ENCODE peak calls at places on chromosomes 2 and 18, in five cellular contexts. L, N, S, E and G are unnamed samples. For H3K36me3, the result is how much of the 10 kb centered on the place peaks cover.

GRCh38 chr2:201064797-201065329 is 6.6 kb downstream of the HYCC2 start:
- DNase-seq in L (no peak), N (no peak), S (no peak), E (no peak), G (no peak)

GRCh38 chr2:56314809-56315208 is 131.0 kb downstream of the CCDC85A start:
- DNase-seq in N (no peak), E (no peak), L (no peak), S (no peak), G (no peak)

GRCh38 chr2:240198226-240198625 is 57.8 kb upstream of the OTOS start:
- DNase-seq in L (peak), S (no peak), N (no peak), E (no peak), G (no peak)

GRCh38 chr2:23492337-23492675 is 107.3 kb downstream of the KLHL29 start:
- DNase-seq in N (no peak), E (no peak), L (no peak), S (no peak), G (no peak)

GRCh38 chr2:118833716-118834439 is 13.6 kb downstream of the EN1 start:
- DNase-seq in S (no peak), E (no peak), L (no peak), N (no peak), G (no peak)

GRCh38 chr18:49362431-49362830 is 98.0 kb downstream of the DYM start:
- DNase-seq in E (peak), N (no peak), L (no peak), S (no peak), G (no peak)

GRCh38 chr2:195595825-195596224 is 61.2 kb upstream of the SLC39A10 start:
- DNase-seq in E (no peak), L (no peak), N (no peak), S (no peak), G (no peak)

GRCh38 chr18:49249523-49249922 is 210.9 kb downstream of the DYM start:
- DNase-seq in S (no peak), L (no peak), E (peak), N (no peak), G (no peak)

GRCh38 chr2:109172556-109173105 is 43.6 kb downstream of the SH3RF3 start:
- DNase-seq in S (no peak), N (no peak), E (peak), L (no peak), G (no peak)

GRCh38 chr18:555705-556402 is 24.3 kb upstream of the CETN1 start:
- DNase-seq in N (no peak), S (no peak), E (peak), L (no peak), G (no peak)

GRCh38 chr2:216777637-216778273 is 82.1 kb downstream of the TNP1 start:
- DNase-seq in S (no peak), E (peak), N (peak), L (no peak), G (peak)

GRCh38 chr2:139469985-139470384 is 689.8 kb upstream of the NXPH2 start:
- DNase-seq in N (no peak), S (no peak), L (no peak), E (no peak), G (no peak)

GRCh38 chr2:204108301-204108700 is 171.7 kb downstream of the ICOS start:
- DNase-seq in N (peak), E (peak), L (no peak), S (no peak), G (peak)

GRCh38 chr2:12501469-12502147 is 215.1 kb upstream of the TRIB2 start:
- DNase-seq in N (no peak), S (no peak), L (peak), E (peak), G (no peak)

GRCh38 chr18:79634186-79634585 is 45.4 kb upstream of the CTDP1 start:
- DNase-seq in N (no peak), L (no peak), E (no peak), S (no peak), G (no peak)

GRCh38 chr2:55918856-55919255 is 4.7 kb downstream of the EFEMP1 start:
- DNase-seq in N (no peak), L (no peak), S (no peak), E (no peak), G (no peak)

GRCh38 chr2:40403233-40403841 is 48.6 kb downstream of the SLC8A1 start:
- DNase-seq in N (no peak), S (no peak), E (peak), L (no peak), G (no peak)

GRCh38 chr18:3305354-3305762 is 43.4 kb downstream of the MYL12B start:
- DNase-seq in S (no peak), E (peak), L (peak), N (no peak), G (no peak)

GRCh38 chr2:207505728-207506127 is 24.0 kb upstream of the CREB1 start:
- DNase-seq in L (no peak), S (no peak), E (peak), N (no peak), G (no peak)

GRCh38 chr18:5463390-5463789 is 80.4 kb downstream of the EPB41L3 start:
- DNase-seq in L (peak), N (no peak), E (peak), S (peak), G (no peak)

GRCh38 chr2:234451852-234452625 is 44.8 kb downstream of the ARL4C start:
- DNase-seq in S (no peak), N (no peak), L (no peak), E (peak), G (no peak)

GRCh38 chr2:27032495-27033252 is at the start of gene TMEM214:
- DNase-seq in E (peak), L (peak), N (peak), S (peak), G (peak)

GRCh38 chr2:57696016-57696415 is 350.6 kb upstream of the VRK2 start:
- DNase-seq in L (no peak), S (no peak), E (peak), N (no peak), G (peak)

GRCh38 chr2:59034791-59035190 is 793.7 kb upstream of the FANCL start:
- DNase-seq in L (no peak), N (no peak), S (no peak), E (peak), G (no peak)

GRCh38 chr18:54736981-54737380 is 91.3 kb upstream of the RAB27B start:
- DNase-seq in L (no peak), S (no peak), E (no peak), N (no peak), G (no peak)

GRCh38 chr2:147231607-147232006 is 613.2 kb upstream of the ACVR2A start:
- DNase-seq in S (no peak), N (no peak), E (no peak), L (no peak), G (no peak)

GRCh38 chr2:174771631-174772491 is 7.6 kb upstream of the CHRNA1 start:
- DNase-seq in N (peak), L (peak), S (peak), E (peak), G (peak)

GRCh38 chr2:80971-81736 is 34.8 kb upstream of the FAM110C start:
- DNase-seq in L (no peak), E (no peak), N (no peak), S (no peak), G (no peak)

GRCh38 chr2:7685342-7686015 is 768.3 kb downstream of the RNF144A start:
- DNase-seq in S (no peak), N (no peak), E (peak), L (no peak), G (no peak)

GRCh38 chr18:26549486-26550435 is 1.4 kb upstream of the KCTD1 start:
- DNase-seq in N (peak), L (peak), E (peak), S (peak), G (peak)

GRCh38 chr2:51243892-51244570 is 212.1 kb upstream of the NRXN1 start:
- DNase-seq in L (no peak), S (no peak), N (no peak), E (no peak), G (no peak)

GRCh38 chr2:105125428-105125827 is 87.6 kb downstream of the MRPS9 start:
- DNase-seq in L (no peak), S (no peak), E (no peak), N (no peak), G (peak)

GRCh38 chr2:234771176-234771575 is 180.6 kb upstream of the SH3BP4 start:
- DNase-seq in E (no peak), N (no peak), L (no peak), S (no peak), G (no peak)

GRCh38 chr18:58195278-58195721 is 151.3 kb downstream of the NEDD4L start:
- DNase-seq in E (no peak), N (no peak), L (peak), S (peak), G (no peak)

GRCh38 chr2:101175991-101176390 is 24.8 kb upstream of the TBC1D8 start:
- DNase-seq in L (no peak), N (no peak), E (peak), S (no peak), G (no peak)

DNA sequence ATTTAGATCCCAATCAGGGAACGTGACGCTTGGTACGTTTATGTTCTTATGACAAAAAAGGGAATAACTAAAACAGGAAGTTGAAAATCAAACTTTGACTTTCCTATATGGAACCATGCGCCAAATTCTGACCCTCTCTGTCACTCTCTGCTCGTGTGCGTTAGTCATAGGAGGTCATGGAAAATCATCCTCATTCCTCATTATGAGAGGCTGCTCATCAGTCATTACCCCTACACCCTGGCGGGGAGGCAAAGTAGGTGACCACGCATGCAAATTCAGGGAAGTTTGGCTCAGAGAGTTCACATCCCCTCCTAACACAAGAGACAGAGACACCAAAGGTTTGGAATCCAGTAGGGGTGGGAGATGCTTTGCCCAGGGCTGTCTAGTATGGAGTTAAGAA is 15.5 kb downstream of the IL1F10 start:
- DNase-seq in S (no peak), L (no peak), E (no peak), N (no peak), G (no peak)
- H3K36me3 ChIP-seq in S (under half), L (under half), E (under half), N (under half), G (under half)

DNA sequence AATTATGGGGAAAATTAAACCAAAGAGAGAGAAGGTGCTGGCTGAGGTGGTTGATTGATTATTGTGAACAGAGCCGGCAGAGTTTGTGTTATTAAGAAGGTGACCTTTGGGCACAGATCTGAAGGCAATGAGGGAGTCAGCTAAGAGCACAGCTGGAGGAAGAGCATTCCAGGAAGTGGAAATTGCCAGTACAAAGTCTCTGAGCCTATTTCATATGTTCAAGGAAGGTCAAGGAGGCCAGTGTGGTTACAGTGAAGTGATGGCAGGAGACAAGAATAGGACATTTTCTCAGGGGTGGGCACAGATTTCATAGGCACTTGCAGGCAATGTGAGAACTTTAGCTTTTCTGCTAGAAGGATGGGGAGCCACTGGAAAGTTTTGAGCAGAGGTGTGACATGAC is 50.2 kb downstream of the ARHGAP25 start:
- DNase-seq in L (no peak), S (no peak), E (no peak), N (no peak), G (no peak)
- H3K36me3 ChIP-seq in L (under half), S (half or more), E (under half), N (under half), G (under half)

DNA sequence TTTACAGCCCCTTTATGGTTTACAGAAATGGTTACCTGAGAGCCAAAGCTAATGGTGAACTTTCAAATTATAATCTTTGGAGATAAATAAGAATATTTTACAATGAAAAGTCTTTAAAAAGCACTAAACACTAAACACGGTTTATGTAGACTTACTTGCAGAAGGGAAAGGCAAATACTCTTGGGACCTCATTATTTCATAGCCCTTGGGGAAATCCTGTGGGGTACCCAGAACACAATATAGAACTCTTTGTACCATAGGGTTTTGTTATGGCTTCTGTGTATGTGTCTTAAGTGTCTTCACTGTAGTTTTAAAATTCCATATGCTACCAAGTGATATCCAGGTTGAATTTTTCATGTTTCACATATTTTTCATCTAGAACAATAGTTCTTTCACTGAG is 90.6 kb downstream of the KCNH7 start:
- DNase-seq in N (no peak), L (no peak), S (no peak), E (no peak), G (no peak)
- H3K36me3 ChIP-seq in N (under half), L (under half), S (under half), E (under half), G (under half)

GRCh38 chr2:187390891-187391290 is 57.2 kb downstream of the CALCRL start:
- DNase-seq in E (peak), N (no peak), L (no peak), S (no peak), G (no peak)

GRCh38 chr2:187397870-187398269 is 50.2 kb downstream of the CALCRL start:
- DNase-seq in N (no peak), E (no peak), L (no peak), S (no peak), G (no peak)

GRCh38 chr2:187395276-187396015 is 52.6 kb downstream of the CALCRL start:
- DNase-seq in L (no peak), S (no peak), E (no peak), N (no peak), G (no peak)
- H3K36me3 ChIP-seq in L (under half), S (under half), E (under half), N (under half), G (under half)

GRCh38 chr2:134367216-134367615 is 113.3 kb downstream of the MGAT5 start:
- DNase-seq in L (no peak), S (no peak), N (no peak), E (no peak), G (no peak)
- H3K36me3 ChIP-seq in L (under half), S (under half), N (under half), E (under half), G (under half)

DNA sequence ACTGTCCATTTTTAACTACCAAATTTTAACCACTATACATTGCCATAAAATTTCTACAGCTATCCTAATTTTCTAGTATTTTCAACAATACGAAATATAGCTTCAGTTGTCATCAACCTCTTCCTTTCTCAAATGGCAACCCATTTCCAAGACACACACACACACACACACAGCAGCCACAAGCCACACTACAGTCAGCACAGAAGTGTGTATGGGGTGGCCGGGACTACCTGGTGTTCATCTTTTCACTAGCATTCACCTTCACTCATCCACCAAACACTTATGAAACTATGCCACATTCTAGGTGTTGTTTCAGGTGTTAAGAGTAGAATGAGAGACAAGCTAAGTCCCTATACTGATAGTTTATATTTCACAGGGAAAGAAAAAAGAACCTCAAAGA is 62.9 kb downstream of the EIF2AK3 start:
- DNase-seq in L (no peak), E (no peak), N (no peak), S (no peak), G (no peak)
- H3K36me3 ChIP-seq in L (under half), E (under half), N (under half), S (under half), G (under half)

GRCh38 chr2:85540131-85540587 is 1.2 kb downstream of the MAT2A start:
- DNase-seq in E (peak), L (no peak), N (no peak), S (no peak), G (no peak)

GRCh38 chr2:85545780-85546240 is 6.8 kb downstream of the MAT2A start:
- DNase-seq in L (no peak), S (no peak), N (no peak), E (no peak), G (no peak)

GRCh38 chr2:85541262-85541661 is 2.3 kb downstream of the MAT2A start:
- DNase-seq in N (no peak), S (no peak), E (no peak), L (no peak), G (no peak)

GRCh38 chr2:85541753-85542457 is 2.9 kb downstream of the MAT2A start:
- DNase-seq in S (no peak), E (peak), N (no peak), L (no peak), G (no peak)

DNA sequence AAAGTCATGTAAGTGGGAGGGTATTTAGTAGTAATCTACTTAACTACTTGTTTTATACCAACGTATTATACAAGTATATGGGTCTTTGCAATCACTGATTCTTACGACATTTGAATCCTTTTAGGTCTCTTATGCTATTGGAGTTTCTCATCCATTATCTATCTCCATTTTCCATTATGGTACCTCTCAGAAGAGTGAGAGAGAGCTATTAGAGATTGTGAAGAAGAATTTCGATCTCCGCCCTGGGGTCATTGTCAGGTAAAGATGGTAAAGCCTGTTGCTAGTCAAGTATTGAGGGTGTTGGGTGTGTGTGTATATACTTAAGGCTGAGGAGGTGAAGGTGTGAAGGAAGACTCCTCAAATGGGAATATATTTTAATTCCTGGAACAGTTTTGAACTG is 3.8 kb downstream of the MAT2A start:
- DNase-seq in L (no peak), E (no peak), S (no peak), N (no peak), G (no peak)
- H3K36me3 ChIP-seq in L (under half), E (half or more), S (half or more), N (half or more), G (half or more)

DNA sequence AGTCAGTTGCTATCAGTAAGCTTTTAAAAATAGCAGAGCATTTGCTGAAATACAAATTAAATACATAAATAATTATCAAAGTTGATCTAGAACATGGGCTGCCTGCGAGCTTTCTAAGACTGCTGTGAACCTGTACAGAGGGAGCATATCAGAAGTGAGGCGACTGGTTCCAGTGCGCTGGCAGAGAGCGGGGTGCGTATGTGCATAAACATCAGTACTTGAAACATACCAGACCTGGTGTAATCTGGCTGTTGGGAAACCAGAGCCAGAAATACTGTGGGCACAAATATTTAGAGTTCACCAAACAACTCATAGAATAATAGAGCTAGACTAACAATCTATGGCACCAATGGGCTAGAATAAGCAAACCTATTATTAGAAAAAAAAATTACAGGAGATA is 27.3 kb downstream of the PDIA6 start:
- DNase-seq in E (no peak), L (no peak), S (no peak), N (no peak), G (no peak)
- H3K36me3 ChIP-seq in E (half or more), L (under half), S (half or more), N (half or more), G (half or more)

DNA sequence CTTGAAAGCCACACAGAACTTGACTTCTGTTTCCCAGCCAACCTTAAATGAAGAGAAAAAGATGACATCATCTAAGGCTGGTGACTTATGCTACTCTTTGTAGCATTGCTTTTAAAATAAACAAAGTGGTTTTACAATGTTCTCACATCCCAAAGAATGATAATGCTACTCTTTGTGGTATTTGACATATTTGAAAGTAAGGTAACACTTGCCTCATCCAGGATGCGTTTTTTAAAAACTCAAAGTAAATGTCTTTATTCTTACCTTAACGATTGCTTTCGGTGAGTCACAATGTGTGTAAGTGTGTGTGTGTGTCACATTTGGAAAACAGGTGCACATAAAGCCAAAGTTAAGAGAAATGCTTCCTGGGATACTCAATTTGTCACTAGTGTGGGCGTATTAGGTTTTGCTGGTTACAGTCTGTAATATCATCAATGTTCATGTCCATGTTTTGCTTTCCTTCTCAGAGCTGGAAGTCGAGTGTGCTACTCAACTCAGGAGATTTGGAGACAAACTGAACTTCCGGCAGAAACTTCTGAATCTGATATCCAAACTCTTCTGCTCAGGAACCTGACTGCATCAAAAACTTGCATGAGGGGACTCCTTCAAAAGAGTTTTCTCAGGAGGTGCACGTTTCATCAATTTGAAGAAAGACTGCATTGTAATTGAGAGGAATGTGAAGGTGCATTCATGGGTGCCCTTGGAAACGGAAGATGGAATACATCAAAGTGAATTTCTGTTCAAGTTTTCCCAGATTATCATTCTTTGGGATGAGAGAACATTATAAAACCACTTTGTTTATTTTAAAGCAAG is 2.6 kb downstream of the PMAIP1 start:
- DNase-seq in E (peak), L (no peak), N (no peak), S (no peak), G (no peak)
- H3K36me3 ChIP-seq in E (under half), L (under half), N (under half), S (under half), G (under half)